ENCODE peak calls at places on chromosomes 5 and 9, in six cellular contexts. O is HepG2; W is CD8-positive, alpha-beta T cell; Y is heart left ventricle; Z is PC-3; H is psoas muscle. I is an unnamed sample.

GRCh38 chr9:32426278-32426939 is 42.0 kb downstream of the ACO1 start:
- ATAC-seq in Z (peak), Y (no peak), H (no peak), W (no peak), O (peak), I (no peak)

GRCh38 chr5:74085782-74086181 is 459.8 kb downstream of the ARHGEF28 start:
- ATAC-seq in Y (no peak), H (no peak), Z (no peak), W (no peak), O (no peak), I (no peak)

GRCh38 chr5:178440163-178440545 is 150.0 kb downstream of the COL23A1 start:
- ATAC-seq in Z (no peak), Y (no peak), W (no peak), H (no peak), O (no peak), I (no peak)

GRCh38 chr5:178576591-178577351 is 13.4 kb downstream of the COL23A1 start:
- ATAC-seq in H (peak), O (no peak), Y (no peak), Z (no peak), W (no peak), I (peak)

GRCh38 chr5:73464016-73464745 is 15.6 kb upstream of the FOXD1 start:
- ATAC-seq in O (no peak), Y (peak), Z (no peak), W (no peak), H (peak), I (peak)

GRCh38 chr9:136950656-136951030 is 1.4 kb upstream of the LCN12 start:
- ATAC-seq in H (peak), Y (peak), W (no peak), O (peak), Z (peak), I (no peak)

GRCh38 chr5:86786955-86787354 is 169.2 kb downstream of the COX7C start:
- ATAC-seq in O (no peak), Z (no peak), H (no peak), W (no peak), Y (peak), I (no peak)

GRCh38 chr5:10502578-10502977 is 60.9 kb downstream of the ROPN1L start:
- ATAC-seq in O (peak), Y (no peak), H (no peak), Z (no peak), W (no peak), I (no peak)

GRCh38 chr5:32499261-32499660 is 54.7 kb upstream of the ZFR start:
- ATAC-seq in O (peak), Z (no peak), W (no peak), H (no peak), Y (no peak), I (no peak)

GRCh38 chr5:120806132-120806531 is 342.0 kb downstream of the PRR16 start:
- ATAC-seq in O (no peak), W (no peak), Y (no peak), Z (no peak), H (peak), I (no peak)

DNA sequence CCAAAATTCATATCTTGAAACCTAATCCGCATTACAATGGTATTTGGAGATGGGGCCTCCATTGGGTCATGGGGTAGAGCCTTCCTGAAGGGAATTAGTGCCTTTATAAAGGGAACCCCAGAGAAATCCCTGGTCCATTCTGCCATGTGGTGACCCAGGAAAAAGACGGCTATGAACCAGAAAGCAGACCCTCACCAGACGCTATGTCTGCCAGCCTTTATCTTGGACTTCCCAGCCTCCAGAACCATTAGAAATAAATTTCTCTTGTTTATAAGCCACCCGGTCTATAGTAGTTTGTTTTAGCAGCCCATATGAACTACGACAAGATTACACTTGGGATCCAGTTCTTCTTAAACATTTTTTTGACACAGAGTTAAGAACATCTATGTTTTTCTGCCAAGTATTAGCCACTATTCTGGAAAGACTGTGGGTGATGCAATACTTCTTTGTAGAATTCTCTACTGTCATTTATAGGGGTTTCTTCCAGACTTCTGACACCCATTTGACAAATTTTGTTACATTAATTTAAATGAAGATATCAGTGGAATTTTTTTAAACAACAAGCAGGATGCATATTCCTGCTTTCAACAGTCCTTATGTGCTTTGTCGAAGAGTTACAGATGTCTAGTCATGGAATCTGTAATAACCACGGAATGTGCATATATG is 572.4 kb downstream of the NR2F1-AS1 start:
- ATAC-seq in Z (no peak), H (no peak), Y (no peak), O (no peak), W (no peak), I (no peak)
- H3K27ac ChIP-seq in Z (no peak), H (no peak), Y (no peak), O (no peak), W (no peak), I (no peak)

GRCh38 chr5:34538026-34538672 is 118.0 kb upstream of the RAI14 start:
- ATAC-seq in O (peak), W (no peak), Y (no peak), H (no peak), Z (no peak), I (no peak)
- TF ChIP-seq CTCF in O (peak), W (no peak), Y (peak), H (peak), Z (peak), I (peak)

GRCh38 chr9:117434568-117434967 is 19.7 kb upstream of the ASTN2 start:
- ATAC-seq in H (peak), Y (no peak), O (no peak), Z (no peak), W (no peak), I (no peak)
- H3K4me3 ChIP-seq in H (no peak), Y (no peak), O (no peak), Z (no peak), W (no peak), I (no peak)

DNA sequence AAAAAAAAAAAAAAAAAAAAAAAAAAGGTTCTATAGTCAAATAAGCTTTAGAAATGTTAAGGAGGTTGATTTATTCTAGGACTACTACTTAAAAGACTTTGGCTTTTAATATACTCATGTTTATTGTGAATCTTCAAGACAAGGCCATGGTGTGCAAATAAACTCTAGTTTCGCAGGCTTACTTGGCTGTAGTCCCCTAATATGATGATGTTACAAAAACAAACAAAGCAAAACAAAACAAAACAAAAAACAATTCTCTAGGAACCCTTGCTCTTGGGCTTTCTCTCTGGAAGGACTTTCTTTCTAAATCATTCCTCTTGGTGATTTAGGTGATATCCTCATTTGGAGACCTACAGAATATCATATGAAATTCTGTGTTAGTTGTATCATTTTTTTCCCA is 172.0 kb downstream of the GDNF start:
- ATAC-seq in Y (no peak), Z (no peak), W (no peak), O (no peak), H (no peak), I (no peak)
- H3K27ac ChIP-seq in Y (peak), Z (peak), W (no peak), O (no peak), H (peak), I (no peak)

DNA sequence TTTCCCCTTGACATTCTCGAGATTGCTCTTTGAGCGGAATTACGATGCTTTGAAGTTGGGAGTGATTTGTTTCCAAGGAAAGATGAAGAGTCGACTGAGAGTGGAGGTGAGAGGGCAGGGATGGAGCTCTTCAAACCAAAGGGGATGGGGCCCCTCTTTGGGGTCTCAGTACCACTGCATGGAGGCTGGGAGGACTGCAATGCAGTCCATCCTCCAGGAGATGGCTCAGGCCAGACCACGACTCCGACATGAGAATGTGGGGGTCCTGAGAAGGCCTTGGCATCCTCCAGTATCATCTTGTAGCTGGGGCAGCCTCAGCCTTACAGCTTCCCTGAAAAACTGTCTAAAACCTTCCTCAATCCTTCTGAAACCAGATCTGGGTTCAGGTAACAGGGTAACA is 51.1 kb upstream of the CDKN2AIPNL start:
- ATAC-seq in O (no peak), W (no peak), H (no peak), Z (no peak), Y (no peak), I (no peak)
- TF ChIP-seq CTCF in O (peak), W (no peak), H (no peak), Z (no peak), Y (no peak), I (no peak)

I was measured in gastroesophageal sphincter.